ENCODE peak calls at places on chromosomes 2 and 18, in four cellular contexts. N, H, K and Y are unnamed samples.

GRCh38 chr2:24821433-24821891 is 28.2 kb downstream of the CENPO start:
- DNase-seq in N (no peak), H (no peak), K (peak), Y (no peak)

GRCh38 chr2:191264647-191265079 is 19.5 kb downstream of the MYO1B start:
- DNase-seq in N (no peak), H (peak), K (no peak), Y (no peak)

GRCh38 chr2:106758885-106759559 is 126.9 kb downstream of the ST6GAL2 start:
- DNase-seq in N (no peak), H (no peak), K (no peak), Y (no peak)

GRCh38 chr18:26460449-26461091 is 87.8 kb downstream of the KCTD1 start:
- DNase-seq in N (no peak), H (peak), K (no peak), Y (peak)

GRCh38 chr2:177633111-177633510 is 240.5 kb downstream of the AGPS start:
- DNase-seq in N (no peak), H (no peak), K (no peak), Y (no peak)

GRCh38 chr2:38665854-38666577 is at the start of gene GALM:
- DNase-seq in N (peak), H (peak), K (peak), Y (peak)

GRCh38 chr18:61329398-61329797 is 3.8 kb upstream of the CDH20 start:
- DNase-seq in N (no peak), H (no peak), K (no peak), Y (no peak)

GRCh38 chr18:48884306-48885235 is 66.2 kb downstream of the SMAD7 start:
- DNase-seq in N (no peak), H (no peak), K (no peak), Y (no peak)

GRCh38 chr2:238906936-238907716 is 59.2 kb downstream of the TWIST2 start:
- DNase-seq in N (no peak), H (no peak), K (no peak), Y (no peak)

GRCh38 chr2:23092831-23093230 is 292.1 kb upstream of the KLHL29 start:
- DNase-seq in N (no peak), H (peak), K (no peak), Y (peak)

GRCh38 chr2:215680605-215681598 is 245.0 kb upstream of the FN1 start:
- DNase-seq in N (no peak), H (peak), K (no peak), Y (no peak)

GRCh38 chr18:58793361-58793760 is 71.3 kb upstream of the ZNF532 start:
- DNase-seq in N (no peak), H (peak), K (no peak), Y (no peak)

GRCh38 chr2:23497063-23497462 is 112.1 kb downstream of the KLHL29 start:
- DNase-seq in N (no peak), H (peak), K (no peak), Y (no peak)

GRCh38 chr2:164717000-164717597 is 95.8 kb upstream of the GRB14 start:
- DNase-seq in N (no peak), H (peak), K (no peak), Y (peak)

GRCh38 chr2:20560891-20561702 is 89.8 kb downstream of the HS1BP3 start:
- DNase-seq in N (no peak), H (no peak), K (no peak), Y (no peak)

GRCh38 chr2:62192811-62193210 is 3.1 kb upstream of the B3GNT2 start:
- DNase-seq in N (peak), H (no peak), K (no peak), Y (no peak)

GRCh38 chr2:25250331-25251031 is 82.1 kb upstream of the POMC start:
- DNase-seq in N (no peak), H (peak), K (no peak), Y (peak)

GRCh38 chr2:159711562-159712193 is 628 bp upstream of the MARCHF7 start:
- DNase-seq in N (no peak), H (no peak), K (no peak), Y (no peak)

GRCh38 chr2:232438951-232439757 is 16.8 kb upstream of the ALPI start:
- DNase-seq in N (peak), H (peak), K (no peak), Y (no peak)

GRCh38 chr2:27451095-27451494 is 8.9 kb downstream of the KRTCAP3 start:
- DNase-seq in N (no peak), H (no peak), K (no peak), Y (no peak)

GRCh38 chr2:230347659-230348305 is 20.8 kb downstream of the SP140L start:
- DNase-seq in N (no peak), H (peak), K (no peak), Y (peak)

GRCh38 chr2:44245068-44245861 is 30.0 kb upstream of the SLC3A1 start:
- DNase-seq in N (no peak), H (no peak), K (no peak), Y (no peak)

GRCh38 chr18:38886852-38887670 is 1321.5 kb upstream of the CELF4 start:
- DNase-seq in N (no peak), H (no peak), K (no peak), Y (no peak)

GRCh38 chr2:160221391-160222276 is 21.6 kb upstream of the ITGB6 start:
- DNase-seq in N (peak), H (peak), K (no peak), Y (no peak)

GRCh38 chr2:182952741-182953450 is 85.4 kb downstream of the NCKAP1 start:
- DNase-seq in N (no peak), H (peak), K (no peak), Y (no peak)

GRCh38 chr2:230893338-230893737 is 28.6 kb downstream of the ITM2C start:
- DNase-seq in N (peak), H (no peak), K (no peak), Y (peak)

GRCh38 chr2:104254017-104254416 is 599.9 kb upstream of the POU3F3 start:
- DNase-seq in N (no peak), H (no peak), K (no peak), Y (no peak)
- TF ChIP-seq CTCF in N (no peak), H (no peak), K (no peak), Y (no peak)

GRCh38 chr2:187500585-187501359 is 52.7 kb upstream of the CALCRL start:
- DNase-seq in N (no peak), H (peak), K (no peak), Y (no peak)
- TF ChIP-seq CTCF in N (no peak), H (peak), K (no peak), Y (no peak)

DNA sequence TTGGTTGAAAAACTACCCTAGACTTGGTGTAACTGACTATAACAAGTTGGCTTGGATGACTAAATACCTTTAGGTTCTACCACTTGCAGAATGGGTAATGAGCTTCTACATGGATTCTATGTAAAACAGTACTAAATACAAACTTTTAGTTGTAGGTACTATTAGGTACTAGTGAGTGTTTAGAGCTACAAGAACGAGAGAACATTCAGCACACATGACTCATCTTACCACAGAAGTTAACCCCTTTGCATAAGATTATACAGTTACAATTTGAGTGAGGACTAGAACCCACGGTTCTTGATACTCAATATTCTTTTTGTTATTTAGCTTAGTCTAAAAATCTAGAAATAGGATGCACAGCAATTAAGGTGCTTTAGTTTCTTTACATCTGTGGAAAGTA is 101.7 kb upstream of the TFCP2L1 start:
- DNase-seq in N (no peak), H (peak), K (no peak), Y (no peak)
- TF ChIP-seq CTCF in N (no peak), H (no peak), K (no peak), Y (no peak)

GRCh38 chr2:95383635-95384027 is 18.9 kb upstream of the FAHD2A start:
- DNase-seq in N (no peak), H (no peak), K (no peak), Y (no peak)

GRCh38 chr2:95386031-95386430 is 16.5 kb upstream of the FAHD2A start:
- DNase-seq in N (no peak), H (no peak), K (no peak), Y (no peak)

GRCh38 chr2:95382686-95383634 is 19.5 kb upstream of the FAHD2A start:
- DNase-seq in N (no peak), H (no peak), K (no peak), Y (no peak)

GRCh38 chr2:95385570-95385984 is 16.9 kb upstream of the FAHD2A start:
- DNase-seq in N (no peak), H (no peak), K (no peak), Y (no peak)

GRCh38 chr2:95384854-95385569 is 17.5 kb upstream of the FAHD2A start:
- DNase-seq in N (peak), H (no peak), K (no peak), Y (no peak)
- TF ChIP-seq CTCF in N (peak), H (no peak), K (no peak), Y (no peak)

GRCh38 chr2:898319-898718 is 52.3 kb upstream of the SNTG2 start:
- DNase-seq in N (no peak), H (no peak), K (no peak), Y (no peak)
- TF ChIP-seq CTCF in N (no peak), H (no peak), K (no peak), Y (no peak)

GRCh38 chr18:72544092-72544886 is at the start of gene CBLN2:
- DNase-seq in N (peak), H (peak), K (peak), Y (peak)
- TF ChIP-seq CTCF in N (peak), H (peak), K (peak), Y (peak)

DNA sequence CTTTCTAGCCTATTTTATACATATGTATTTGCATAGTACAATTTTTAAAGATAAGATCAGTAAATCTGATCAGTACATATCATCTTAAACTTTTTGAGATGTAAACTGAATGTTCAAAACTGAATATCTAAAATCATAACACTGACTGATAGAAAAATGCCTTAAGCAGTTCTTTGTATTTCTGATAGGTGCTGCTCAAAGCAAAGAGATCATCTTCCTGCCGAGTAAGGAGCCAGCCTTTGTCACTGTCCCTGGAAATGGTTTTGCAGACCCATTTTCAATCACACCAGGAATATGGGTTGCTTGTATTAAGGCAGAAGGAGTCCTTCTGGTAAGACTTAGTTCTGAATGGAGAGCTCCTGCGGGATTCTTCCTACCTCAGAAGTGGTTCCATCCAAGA is 135.0 kb downstream of the LAMA3 start:
- DNase-seq in N (no peak), H (peak), K (no peak), Y (no peak)
- TF ChIP-seq CTCF in N (peak), H (no peak), K (no peak), Y (no peak)

DNA sequence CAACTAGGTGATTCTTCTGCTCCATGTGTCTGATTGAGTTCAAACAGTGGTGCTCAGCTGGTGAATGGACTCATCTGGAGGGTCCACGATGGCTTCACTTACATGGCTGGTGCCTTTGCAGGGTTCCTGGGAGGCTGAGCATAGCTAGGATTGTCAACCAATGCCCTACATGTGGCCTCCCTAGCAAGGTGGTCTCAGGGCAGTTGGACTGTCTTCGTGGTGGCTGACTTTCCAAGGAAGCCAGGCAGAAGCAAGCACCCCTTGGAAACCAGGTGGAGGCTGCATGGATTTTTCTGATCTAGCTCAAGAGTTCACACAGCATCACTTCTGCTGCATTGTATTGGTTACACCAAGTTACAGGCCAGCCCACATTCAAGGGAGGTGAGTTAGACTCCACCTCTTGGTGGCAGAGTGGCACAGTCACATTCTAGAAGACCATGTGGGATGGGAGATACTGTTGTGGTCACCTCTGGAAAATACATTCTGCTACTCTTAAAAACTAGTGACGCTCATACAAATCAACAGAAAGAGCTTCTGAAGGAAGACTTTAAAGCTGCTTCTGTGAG is 6.9 kb downstream of the IL1R2 start:
- DNase-seq in N (no peak), H (no peak), K (no peak), Y (no peak)
- TF ChIP-seq CTCF in N (no peak), H (no peak), K (no peak), Y (no peak)

GRCh38 chr2:64227603-64228125 is 83.4 kb upstream of the PELI1 start:
- DNase-seq in N (no peak), H (peak), K (no peak), Y (no peak)

GRCh38 chr2:64226611-64227010 is 82.4 kb upstream of the PELI1 start:
- DNase-seq in N (no peak), H (no peak), K (no peak), Y (no peak)

GRCh38 chr2:64230540-64230939 is 86.3 kb upstream of the PELI1 start:
- DNase-seq in N (no peak), H (no peak), K (no peak), Y (no peak)

GRCh38 chr2:64228923-64229322 is 84.7 kb upstream of the PELI1 start:
- DNase-seq in N (no peak), H (no peak), K (no peak), Y (no peak)

GRCh38 chr2:64228126-64228678 is 84.0 kb upstream of the PELI1 start:
- DNase-seq in N (peak), H (peak), K (peak), Y (peak)
- TF ChIP-seq CTCF in N (no peak), H (peak), K (no peak), Y (no peak)

DNA sequence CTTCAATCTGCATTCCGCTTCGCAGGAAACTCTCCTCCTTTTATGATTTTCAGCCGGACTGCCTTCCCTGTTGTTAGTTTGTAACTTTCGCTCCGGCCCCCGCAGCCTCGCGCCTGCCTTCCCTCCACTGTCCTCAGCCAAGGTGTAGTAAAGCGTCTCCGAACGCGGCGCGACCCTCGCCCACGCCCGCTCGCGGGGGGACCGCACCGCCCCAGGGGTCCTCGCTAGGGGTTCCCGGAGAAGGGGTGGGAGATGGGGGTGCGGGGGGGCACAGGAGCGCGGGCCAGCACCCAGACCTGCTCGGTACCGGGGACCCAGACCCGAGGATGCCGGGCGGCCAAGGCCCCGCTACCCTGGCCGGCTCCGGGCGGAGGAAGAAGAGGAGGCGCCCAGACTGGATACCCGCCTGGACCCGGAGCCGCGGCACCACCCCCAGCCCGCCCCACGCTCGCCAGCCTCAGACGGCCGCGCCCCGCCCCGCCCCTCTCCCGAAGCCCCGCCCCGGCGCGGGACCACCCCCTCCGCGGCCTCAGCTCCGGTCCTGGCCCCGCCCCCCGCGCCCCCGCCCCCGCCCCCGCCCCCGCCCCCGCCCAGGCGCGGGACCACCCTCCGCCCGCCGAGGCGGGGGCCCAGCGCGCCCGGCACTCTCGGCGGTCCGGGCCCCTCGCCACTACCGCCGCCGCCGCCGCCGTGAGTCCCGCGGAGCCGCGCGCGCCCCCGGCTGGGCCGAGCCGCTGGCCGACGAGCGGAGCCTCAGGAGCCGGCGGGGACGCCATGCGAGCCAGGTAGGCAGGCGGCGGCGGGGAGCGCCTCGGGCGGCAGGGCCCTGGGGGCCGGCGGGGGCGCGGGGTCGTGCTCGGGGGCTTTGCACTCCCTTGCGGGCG is at the start of gene SH3BP4:
- DNase-seq in N (peak), H (peak), K (peak), Y (peak)
- TF ChIP-seq CTCF in N (no peak), H (no peak), K (no peak), Y (no peak)